ENCODE peak calls at places on chromosomes 12 and 14, in four cellular contexts. R is fibroblast of pulmonary artery; W is GDM1; O is activated CD8-positive, alpha-beta memory T cell treated with anti-CD3 and anti-CD28 coated beads for 24 hours. F is an unnamed sample.

GRCh38 chr12:6796576-6796975 is 7.2 kb downstream of the CD4 start:
- DNase-seq in W (no peak), R (no peak), O (no peak), F (no peak)

GRCh38 chr12:39490500-39491276 is 47.8 kb upstream of the KIF21A start:
- DNase-seq in R (peak), W (no peak), O (no peak), F (no peak)

GRCh38 chr14:98177551-98177950 is 1094.4 kb downstream of the BCL11B start:
- DNase-seq in W (no peak), R (no peak), O (peak), F (no peak)

GRCh38 chr14:73753887-73754880 is 40.0 kb upstream of the PNMA1 start:
- DNase-seq in O (peak), R (no peak), W (peak), F (peak)

GRCh38 chr14:75700295-75700694 is 39.2 kb downstream of the TTLL5 start:
- DNase-seq in O (no peak), R (no peak), W (no peak), F (no peak)

GRCh38 chr12:27303139-27304111 is 29.2 kb upstream of the BMAL2 start:
- DNase-seq in O (no peak), R (no peak), W (no peak), F (no peak)

GRCh38 chr12:42094277-42094676 is 50.4 kb downstream of the GXYLT1 start:
- DNase-seq in O (peak), W (no peak), R (peak), F (peak)

GRCh38 chr12:69534389-69534822 is 50.9 kb upstream of the CCT2 start:
- DNase-seq in W (no peak), R (peak), O (no peak), F (peak)

GRCh38 chr14:63938198-63939005 is 85.6 kb downstream of the SYNE2 start:
- DNase-seq in W (no peak), R (peak), O (peak), F (no peak)

GRCh38 chr14:39762576-39763401 is 330.6 kb upstream of the FBXO33 start:
- DNase-seq in O (no peak), R (peak), W (no peak), F (no peak)

GRCh38 chr14:91858536-91859275 is 8.6 kb downstream of the TC2N start:
- DNase-seq in O (no peak), W (no peak), R (peak), F (peak)

GRCh38 chr12:81987351-81987750 is 228.2 kb upstream of the PPFIA2 start:
- DNase-seq in O (no peak), R (no peak), W (no peak), F (no peak)

GRCh38 chr14:77186911-77187648 is 5.5 kb downstream of the TMEM63C start:
- DNase-seq in R (peak), W (no peak), O (peak), F (no peak)

GRCh38 chr14:102194856-102195255 is 55.2 kb downstream of the WDR20 start:
- DNase-seq in W (no peak), R (no peak), O (no peak), F (no peak)

GRCh38 chr12:92178340-92178739 is 32.7 kb upstream of the BTG1 start:
- DNase-seq in O (no peak), R (no peak), W (no peak), F (no peak)

GRCh38 chr14:52014601-52015267 is 25.4 kb downstream of the RTRAF start:
- DNase-seq in W (no peak), R (no peak), O (no peak), F (no peak)

GRCh38 chr12:53604581-53604980 is 21.6 kb downstream of the ATF7 start:
- DNase-seq in W (no peak), R (no peak), O (no peak), F (no peak)

GRCh38 chr14:77376380-77376770 is 519 bp downstream of the TMED8 start:
- DNase-seq in O (peak), W (no peak), R (no peak), F (peak)

GRCh38 chr12:92721130-92721529 is 18.3 kb downstream of the PLEKHG7 start:
- DNase-seq in O (no peak), W (no peak), R (no peak), F (no peak)

GRCh38 chr14:32594766-32595165 is 265.7 kb downstream of the AKAP6 start:
- DNase-seq in R (peak), W (no peak), O (no peak), F (no peak)

GRCh38 chr12:132955094-132955932 is 793 bp downstream of the ZNF605 start:
- DNase-seq in W (no peak), O (peak), R (peak), F (peak)

GRCh38 chr12:70719672-70720420 is 82.6 kb upstream of the PTPRB start:
- DNase-seq in W (peak), O (peak), R (peak), F (peak)

GRCh38 chr12:19525236-19525635 is 85.9 kb downstream of the AEBP2 start:
- DNase-seq in W (no peak), O (no peak), R (no peak), F (no peak)

GRCh38 chr12:24770334-24770733 is 178.6 kb downstream of the BCAT1 start:
- DNase-seq in R (peak), O (no peak), W (no peak), F (no peak)

GRCh38 chr14:91911474-91912032 is 35.9 kb downstream of the FBLN5 start:
- DNase-seq in R (peak), W (peak), O (peak), F (peak)

GRCh38 chr14:72024043-72024407 is 91.8 kb downstream of the RGS6 start:
- DNase-seq in O (peak), W (peak), R (peak), F (peak)

GRCh38 chr14:56195727-56196126 is 77.5 kb downstream of the PELI2 start:
- DNase-seq in O (no peak), R (no peak), W (no peak), F (peak)

F was measured in endothelial cell of umbilical vein.